ENCODE peak calls at places on chromosomes 16 and 17, in six cellular contexts. R is esophagus squamous epithelium; Q is activated CD8-positive, alpha-beta memory T cell treated with anti-CD3 and anti-CD28 coated beads for 4 hours; L is T-helper 1 cell; V is heart left ventricle; E is A549. B is an unnamed sample.

GRCh38 chr16:59164461-59164860 is 430.3 kb upstream of the GOT2 start:
- DNase-seq in E (no peak), R (no peak), Q (no peak), V (no peak), L (no peak), B (no peak)

GRCh38 chr17:31427684-31428083 is 36.2 kb downstream of the RAB11FIP4 start:
- DNase-seq in Q (no peak), L (no peak), V (no peak), E (no peak), R (no peak), B (no peak)

GRCh38 chr16:28977703-28978641 is 3.4 kb downstream of the SPNS1 start:
- DNase-seq in V (no peak), Q (no peak), L (no peak), E (peak), R (no peak), B (no peak)

GRCh38 chr16:85349413-85350145 is 237.3 kb upstream of the CIBAR2 start:
- DNase-seq in L (no peak), E (no peak), Q (no peak), V (peak), R (no peak), B (peak)

GRCh38 chr16:75250089-75250808 is 1.2 kb downstream of the BCAR1 start:
- DNase-seq in V (peak), Q (no peak), R (no peak), L (no peak), E (peak), B (no peak)

GRCh38 chr16:82082097-82082496 is 47.0 kb downstream of the HSD17B2 start:
- DNase-seq in R (no peak), Q (no peak), L (no peak), E (no peak), V (no peak), B (no peak)

GRCh38 chr16:72894291-72895151 is 153.4 kb downstream of the ZFHX3 start:
- DNase-seq in V (no peak), L (no peak), R (no peak), Q (no peak), E (no peak), B (no peak)

GRCh38 chr17:47776330-47777197 is 43.5 kb downstream of the TBX21 start:
- DNase-seq in V (no peak), Q (no peak), R (no peak), L (no peak), E (peak), B (peak)

GRCh38 chr17:3683054-3683511 is 12.9 kb downstream of the P2RX5 start:
- DNase-seq in L (no peak), Q (peak), V (no peak), E (peak), R (no peak), B (no peak)

GRCh38 chr17:41895617-41896016 is 23.1 kb downstream of the ACLY start:
- DNase-seq in V (no peak), R (no peak), E (no peak), L (no peak), Q (no peak), B (peak)

GRCh38 chr16:27471661-27472060 is 69.7 kb downstream of the IL21R start:
- DNase-seq in V (no peak), L (no peak), E (no peak), Q (no peak), R (no peak), B (no peak)

GRCh38 chr16:239948-240277 is 5.3 kb downstream of the FAM234A start:
- DNase-seq in V (no peak), E (no peak), R (no peak), Q (no peak), L (no peak), B (no peak)

GRCh38 chr17:57455063-57455914 is 199.0 kb downstream of the MSI2 start:
- DNase-seq in V (peak), E (no peak), L (no peak), Q (peak), R (no peak), B (no peak)

GRCh38 chr16:61549332-61549731 is 486.9 kb downstream of the CDH8 start:
- DNase-seq in L (no peak), E (no peak), Q (no peak), R (no peak), V (no peak), B (no peak)

GRCh38 chr17:76036497-76037380 is 9.6 kb upstream of the EVPL start:
- DNase-seq in L (no peak), R (no peak), E (no peak), V (no peak), Q (no peak), B (peak)

GRCh38 chr17:50149425-50150353 is 788 bp downstream of the PPP1R9B start:
- DNase-seq in Q (no peak), E (no peak), V (peak), L (no peak), R (no peak), B (peak)

B was measured in NCI-H2227 treated with DMSO at 0.1 percent for 48 hours.